ENCODE peak calls at places on chromosome 19, in four cellular contexts. P, Y, D and I are unnamed samples. For H3K4me1, the result is how much of the 10 kb centered on the place peaks cover.

GRCh38 chr19:13056052-13056660 is 46.5 kb downstream of the LYL1 start:
- DNase-seq in D (no peak), Y (peak), P (peak), I (peak)

GRCh38 chr19:51138549-51138979 is 3.5 kb upstream of the SIGLEC7 start:
- DNase-seq in D (no peak), Y (no peak), P (peak), I (peak)

GRCh38 chr19:39824143-39825092 is 9.5 kb downstream of the DYRK1B start:
- DNase-seq in Y (peak), D (peak), P (peak), I (peak)

GRCh38 chr19:17830567-17831418 is 9.5 kb upstream of the INSL3 start:
- DNase-seq in Y (peak), P (peak), D (no peak), I (peak)

GRCh38 chr19:19552811-19553210 is 14.7 kb downstream of the CILP2 start:
- DNase-seq in P (no peak), D (no peak), Y (no peak), I (no peak)

GRCh38 chr19:53091855-53092254 is 11.4 kb downstream of the ZNF160 start:
- DNase-seq in D (no peak), Y (no peak), P (no peak), I (no peak)

GRCh38 chr19:19860756-19861390 is 4.8 kb upstream of the ZNF253 start:
- DNase-seq in P (no peak), D (no peak), Y (no peak), I (no peak)

GRCh38 chr19:55467236-55468053 is 2.9 kb upstream of the C19orf85 start:
- DNase-seq in D (no peak), P (no peak), Y (peak), I (peak)

GRCh38 chr19:34686455-34686854 is 9.0 kb downstream of the ZNF302 start:
- DNase-seq in P (no peak), Y (no peak), D (no peak), I (no peak)

GRCh38 chr19:55373318-55373992 is 3.2 kb upstream of the TMEM190 start:
- DNase-seq in P (no peak), D (no peak), Y (no peak), I (no peak)

GRCh38 chr19:23698711-23699520 is 11.9 kb upstream of the ZNF675 start:
- DNase-seq in P (no peak), D (no peak), Y (no peak), I (no peak)

GRCh38 chr19:29364224-29364726 is 151.3 kb upstream of the UQCRFS1 start:
- DNase-seq in P (no peak), D (no peak), Y (no peak), I (no peak)

GRCh38 chr19:53594811-53595509 is 36.8 kb upstream of the DPRX start:
- DNase-seq in P (no peak), D (no peak), Y (no peak), I (no peak)

GRCh38 chr19:43625918-43626579 is 6.6 kb upstream of the ZNF428 start:
- DNase-seq in P (no peak), Y (no peak), D (no peak), I (no peak)

GRCh38 chr19:5182811-5183210 is 157.8 kb downstream of the PTPRS start:
- DNase-seq in D (no peak), P (no peak), Y (no peak), I (no peak)

GRCh38 chr19:23318143-23318542 is 67.9 kb upstream of the ZNF724 start:
- DNase-seq in P (no peak), D (no peak), Y (no peak), I (no peak)

GRCh38 chr19:33535176-33535575 is 13.6 kb upstream of the PEPD start:
- DNase-seq in D (no peak), Y (no peak), P (no peak), I (no peak)

GRCh38 chr19:11422163-11423068 is 3.3 kb upstream of the RGL3 start:
- DNase-seq in D (peak), P (peak), Y (peak), I (peak)

GRCh38 chr19:6667114-6667627 is 2.8 kb downstream of the TNFSF14 start:
- DNase-seq in Y (no peak), D (no peak), P (peak), I (no peak)

GRCh38 chr19:12969292-12969988 is at the start of gene DAND5:
- DNase-seq in P (no peak), D (no peak), Y (peak), I (no peak)

GRCh38 chr19:13176345-13176744 is 26.1 kb downstream of the IER2 start:
- DNase-seq in D (no peak), Y (no peak), P (no peak), I (no peak)

GRCh38 chr19:51366999-51367564 is 894 bp upstream of the ETFB start:
- DNase-seq in P (peak), D (no peak), Y (no peak), I (peak)

GRCh38 chr19:33132425-33132824 is 511 bp downstream of the WDR88 start:
- DNase-seq in P (no peak), D (no peak), Y (no peak), I (no peak)

GRCh38 chr19:3178973-3179738 is 587 bp downstream of the S1PR4 start:
- DNase-seq in D (no peak), Y (peak), P (no peak), I (peak)
- H3K4me1 ChIP-seq in D (under half), Y (under half), P (half or more), I (under half)

GRCh38 chr19:38675611-38676010 is 28.2 kb downstream of the ACTN4 start:
- DNase-seq in P (no peak), Y (no peak), D (no peak), I (no peak)
- H3K4me1 ChIP-seq in P (half or more), Y (under half), D (under half), I (half or more)

DNA sequence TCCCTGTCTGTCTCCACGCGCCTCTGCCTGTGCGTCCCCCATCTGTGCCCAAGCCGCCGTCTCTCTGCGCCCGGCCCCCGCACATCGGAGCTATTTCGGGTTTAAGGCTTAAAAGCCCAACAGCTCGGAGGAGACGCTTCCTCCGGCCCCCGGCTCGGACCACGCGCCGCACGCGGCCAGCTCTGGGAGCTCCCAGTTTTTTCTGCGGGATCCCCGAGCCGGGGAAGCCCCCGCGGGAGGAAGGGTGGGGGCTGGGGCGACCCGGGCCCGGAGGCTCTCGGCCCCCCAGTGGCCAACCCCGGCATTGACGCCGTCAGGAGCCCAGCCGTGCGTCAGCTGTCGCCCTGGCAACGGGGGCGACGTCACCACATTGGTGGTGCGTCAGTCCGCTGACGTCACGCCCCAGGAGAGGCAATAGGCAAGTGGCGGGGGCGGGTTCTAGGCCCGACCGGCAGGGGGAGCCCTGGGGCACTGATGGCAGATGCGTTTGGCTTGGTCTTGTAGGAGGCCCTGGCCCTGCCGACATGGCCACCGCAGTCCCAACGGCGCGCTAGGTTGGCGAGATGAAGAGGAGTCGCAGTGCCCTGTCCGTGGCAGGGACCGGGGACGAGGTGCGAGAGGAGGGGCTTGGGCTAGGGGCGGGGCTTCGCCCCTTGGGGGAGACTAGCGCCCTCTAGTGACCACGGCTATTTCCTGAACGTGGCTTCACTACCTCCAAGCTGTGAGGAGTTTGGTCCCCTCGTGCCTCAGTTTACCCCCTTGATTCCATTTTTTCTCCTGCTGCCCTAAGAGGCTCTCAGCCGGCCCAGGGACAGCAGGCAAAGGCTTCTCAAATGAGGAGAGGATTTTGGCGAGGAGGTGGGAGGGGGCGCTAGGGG is 3.7 kb upstream of the PDE4A start:
- DNase-seq in Y (peak), D (peak), P (peak), I (peak)
- H3K4me1 ChIP-seq in Y (under half), D (under half), P (half or more), I (under half)

GRCh38 chr19:8476524-8476923 is 25.9 kb downstream of the PRAM1 start:
- DNase-seq in Y (no peak), D (no peak), P (no peak), I (no peak)
- H3K4me1 ChIP-seq in Y (under half), D (under half), P (half or more), I (under half)

DNA sequence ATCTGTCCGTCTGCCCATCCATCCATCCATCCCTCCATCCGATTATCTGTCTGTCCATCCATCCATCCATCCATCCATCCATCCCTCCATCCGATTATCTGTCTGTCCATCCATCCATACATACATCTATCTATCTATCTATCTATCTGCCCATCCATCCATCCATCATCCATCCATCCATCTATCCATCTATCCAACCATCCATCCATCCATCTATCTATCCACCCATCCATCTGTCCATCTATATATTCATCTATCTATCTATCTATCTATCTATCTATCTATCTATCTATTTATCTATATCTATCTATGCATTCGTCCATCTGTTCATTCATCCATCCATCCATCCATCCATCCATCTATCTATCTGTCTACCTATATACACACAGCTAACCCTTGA is 471.1 kb upstream of the ZNF507 start:
- DNase-seq in P (no peak), Y (no peak), D (no peak), I (no peak)
- H3K4me1 ChIP-seq in P (under half), Y (under half), D (under half), I (under half)

DNA sequence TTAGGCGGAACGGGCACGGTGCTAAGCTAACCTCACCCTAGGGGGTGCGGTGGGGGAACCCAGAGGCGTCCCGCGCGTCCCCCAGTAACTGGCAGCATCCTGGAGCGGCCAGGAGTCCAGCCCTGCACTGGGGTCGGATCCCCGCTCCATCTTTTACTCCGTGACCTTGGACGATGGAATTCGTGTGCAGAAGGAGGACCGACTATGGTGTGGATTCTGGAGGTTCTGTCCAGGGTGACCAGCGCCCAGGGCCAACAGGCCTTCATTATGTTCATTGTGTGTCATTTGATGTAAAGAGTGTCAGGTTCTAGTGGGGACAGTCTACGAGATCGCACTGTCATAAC is 650 bp downstream of the SPPL2B start:
- DNase-seq in Y (no peak), D (no peak), P (no peak), I (no peak)
- H3K4me1 ChIP-seq in Y (under half), D (under half), P (half or more), I (under half)

DNA sequence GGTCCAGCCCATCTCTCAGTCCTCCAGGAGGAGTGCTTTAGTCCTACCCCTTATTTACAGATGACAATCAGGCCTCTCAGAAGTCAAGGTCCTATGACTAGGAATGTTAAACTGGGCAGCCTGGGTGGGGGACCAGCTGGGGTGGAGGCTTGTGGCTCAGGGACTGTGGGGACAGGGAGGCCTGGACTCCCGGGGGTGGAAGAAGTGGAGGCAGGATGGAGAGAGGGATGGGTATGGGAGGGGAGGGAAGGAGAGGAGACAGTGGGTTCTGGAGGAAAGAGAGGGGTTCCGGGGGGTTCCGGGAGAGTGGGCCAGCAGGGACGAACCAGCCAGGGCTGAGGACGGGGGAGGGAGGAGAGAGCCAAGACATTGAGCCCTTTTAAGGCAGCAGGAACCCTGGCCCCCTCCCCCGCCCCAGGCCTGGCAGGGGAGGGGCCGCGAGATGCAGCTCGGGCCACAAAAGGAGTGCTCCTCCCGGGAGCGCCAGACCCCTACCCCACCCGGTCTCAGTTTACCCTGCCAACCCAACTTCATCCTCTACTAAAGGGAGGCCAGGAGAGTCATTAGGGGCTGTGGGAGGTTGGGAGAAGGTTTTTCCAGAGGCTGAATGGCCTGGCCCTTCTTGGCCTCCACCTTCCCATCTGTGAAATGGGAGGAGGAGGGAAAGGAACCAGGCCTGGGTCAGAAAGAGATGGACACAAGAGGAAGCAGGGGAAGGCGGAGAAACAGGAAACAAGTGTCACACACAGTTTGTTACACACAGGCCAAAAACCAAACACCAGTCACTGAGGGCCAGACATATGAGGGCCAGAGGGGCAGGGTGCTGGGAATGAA is 1.6 kb downstream of the DMPK start:
- DNase-seq in P (no peak), D (no peak), Y (peak), I (no peak)
- H3K4me1 ChIP-seq in P (under half), D (under half), Y (under half), I (under half)

DNA sequence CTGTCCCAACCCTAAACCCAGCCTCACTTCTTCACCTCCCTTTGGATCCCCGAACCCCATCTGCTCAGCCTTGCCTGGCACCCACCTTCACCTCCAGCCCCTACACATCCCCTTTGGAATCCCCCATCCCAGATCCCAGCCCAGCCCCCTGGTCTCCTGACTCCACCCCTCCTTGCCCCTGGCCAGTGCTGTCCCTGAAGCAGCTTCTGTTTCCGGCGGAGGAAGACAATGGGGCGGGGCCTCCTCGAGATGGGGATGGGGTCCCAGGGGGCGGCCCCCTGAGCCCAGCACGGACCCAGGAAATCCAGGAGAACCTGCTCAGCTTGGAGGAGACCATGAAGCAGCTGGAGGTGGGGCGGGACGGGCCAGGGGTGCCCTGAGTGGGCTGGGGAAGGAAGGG is 22.0 kb downstream of the ERFL start:
- DNase-seq in P (no peak), Y (no peak), D (no peak), I (no peak)
- H3K4me1 ChIP-seq in P (under half), Y (under half), D (under half), I (under half)